ENCODE peak calls at places on chromosomes 6 and 20, in four cellular contexts. Y is H1, S is HepG2, A is GM12878. D is an unnamed sample.
A peak's percentile ranks its signal among the peaks of the same experiment; 100 is the strongest.

GRCh38 chr6:11432713-11433450 is 104.7 kb upstream of the TMEM170B start:
- DNase-seq in Y (no peak), S (no peak), A (no peak), D (no peak)

GRCh38 chr6:78398292-78398691 is 469.1 kb upstream of the IRAK1BP1 start:
- DNase-seq in Y (no peak), S (no peak), A (no peak), D (no peak)

GRCh38 chr6:156316613-156317012 is 460.6 kb upstream of the ARID1B start:
- DNase-seq in Y (no peak), S (no peak), A (no peak), D (no peak)

GRCh38 chr20:11870411-11870810 is 47.3 kb upstream of the BTBD3 start:
- DNase-seq in Y (no peak), S (no peak), A (no peak), D (no peak)

GRCh38 chr6:165571068-165571682 is 91.9 kb downstream of the PDE10A start:
- DNase-seq in Y (no peak), S (no peak), A (no peak), D (no peak)

GRCh38 chr20:56360133-56360898 is 1.5 kb downstream of the FAM210B start:
- DNase-seq in Y (no peak), S (peak; percentile 78), A (no peak), D (no peak)

GRCh38 chr20:60262967-60263603 is 304.9 kb downstream of the CDH26 start:
- DNase-seq in Y (peak; percentile 88), S (peak; percentile 29), A (no peak), D (peak; percentile 39)

GRCh38 chr6:169215201-169215661 is 38.4 kb downstream of the THBS2 start:
- DNase-seq in Y (no peak), S (no peak), A (no peak), D (no peak)

GRCh38 chr20:2756056-2756611 is 44.3 kb downstream of the CPXM1 start:
- DNase-seq in Y (peak; percentile 68), S (peak; percentile 64), A (no peak), D (no peak)

GRCh38 chr20:17683218-17684076 is 1.4 kb upstream of the RRBP1 start:
- DNase-seq in Y (no peak), S (peak; percentile 65), A (no peak), D (no peak)

GRCh38 chr6:46638650-46639049 is 14.0 kb downstream of the CYP39A1 start:
- DNase-seq in Y (no peak), S (no peak), A (no peak), D (no peak)

GRCh38 chr6:137224890-137225198 is 5.7 kb upstream of the IFNGR1 start:
- DNase-seq in Y (peak; percentile 6), S (no peak), A (peak; percentile 70), D (no peak)

GRCh38 chr6:53325785-53326184 is 23.0 kb downstream of the ELOVL5 start:
- DNase-seq in Y (no peak), S (no peak), A (no peak), D (no peak)

GRCh38 chr6:134195985-134196384 is 121.9 kb downstream of the SGK1 start:
- DNase-seq in Y (no peak), S (no peak), A (no peak), D (no peak)

GRCh38 chr20:29874476-29875202 is 1382.8 kb upstream of the DEFB115 start:
- DNase-seq in Y (no peak), S (no peak), A (no peak), D (no peak)

GRCh38 chr6:125850361-125850760 is 59.6 kb downstream of the NCOA7 start:
- DNase-seq in Y (no peak), S (no peak), A (no peak), D (no peak)
- TF ChIP-seq SUZ12 in Y (no peak), S (no peak), A (no peak), D (no peak)

GRCh38 chr6:5493806-5494205 is 232.5 kb downstream of the FARS2 start:
- DNase-seq in Y (no peak), S (no peak), A (no peak), D (no peak)

GRCh38 chr6:5499644-5500306 is 238.5 kb downstream of the FARS2 start:
- DNase-seq in Y (no peak), S (no peak), A (no peak), D (no peak)

GRCh38 chr6:5498579-5498899 is 237.2 kb downstream of the FARS2 start:
- DNase-seq in Y (no peak), S (no peak), A (no peak), D (no peak)

GRCh38 chr6:5501837-5502236 is 240.5 kb downstream of the FARS2 start:
- DNase-seq in Y (no peak), S (no peak), A (no peak), D (no peak)

DNA sequence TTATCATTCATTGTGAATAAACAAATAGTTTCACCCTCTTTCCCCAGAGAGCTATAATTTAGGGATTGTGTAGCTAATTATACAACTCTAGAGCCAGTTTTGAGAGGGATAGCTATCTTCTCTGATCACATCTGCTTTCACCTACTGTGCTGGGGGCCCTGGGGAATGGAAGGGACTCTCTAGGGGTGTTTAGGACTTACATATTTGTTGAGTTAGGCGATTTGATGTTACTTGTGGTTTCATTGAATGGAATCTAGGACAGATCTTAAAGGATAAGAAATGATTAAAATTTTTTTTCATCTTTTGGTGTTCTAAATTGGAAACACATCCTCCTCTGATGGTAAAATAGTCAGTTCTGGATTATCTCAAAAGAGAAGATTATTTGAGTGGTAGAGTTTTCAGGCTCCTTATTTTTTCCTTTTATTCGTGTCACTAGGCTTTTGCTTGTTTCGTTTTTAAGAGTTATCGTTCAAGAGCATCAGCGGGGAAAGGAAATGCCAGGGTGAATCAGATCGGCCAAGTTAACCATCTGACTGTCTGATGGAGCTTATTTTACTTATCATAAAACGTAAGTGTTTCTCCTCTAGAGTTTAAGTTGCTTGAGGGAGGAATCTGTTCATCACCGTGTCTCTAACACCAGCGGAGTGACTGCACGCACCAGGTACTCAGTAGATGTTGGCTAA is 236.7 kb downstream of the FARS2 start:
- DNase-seq in Y (no peak), S (no peak), A (no peak), D (no peak)
- TF ChIP-seq YY1 in Y (no peak), S (no peak), A (no peak), D (no peak)

GRCh38 chr6:151858294-151858693 is 50.8 kb downstream of the ESR1 start:
- DNase-seq in Y (no peak), S (no peak), A (no peak), D (no peak)
- TF ChIP-seq SUZ12 in Y (no peak), S (no peak), A (no peak), D (no peak)

DNA sequence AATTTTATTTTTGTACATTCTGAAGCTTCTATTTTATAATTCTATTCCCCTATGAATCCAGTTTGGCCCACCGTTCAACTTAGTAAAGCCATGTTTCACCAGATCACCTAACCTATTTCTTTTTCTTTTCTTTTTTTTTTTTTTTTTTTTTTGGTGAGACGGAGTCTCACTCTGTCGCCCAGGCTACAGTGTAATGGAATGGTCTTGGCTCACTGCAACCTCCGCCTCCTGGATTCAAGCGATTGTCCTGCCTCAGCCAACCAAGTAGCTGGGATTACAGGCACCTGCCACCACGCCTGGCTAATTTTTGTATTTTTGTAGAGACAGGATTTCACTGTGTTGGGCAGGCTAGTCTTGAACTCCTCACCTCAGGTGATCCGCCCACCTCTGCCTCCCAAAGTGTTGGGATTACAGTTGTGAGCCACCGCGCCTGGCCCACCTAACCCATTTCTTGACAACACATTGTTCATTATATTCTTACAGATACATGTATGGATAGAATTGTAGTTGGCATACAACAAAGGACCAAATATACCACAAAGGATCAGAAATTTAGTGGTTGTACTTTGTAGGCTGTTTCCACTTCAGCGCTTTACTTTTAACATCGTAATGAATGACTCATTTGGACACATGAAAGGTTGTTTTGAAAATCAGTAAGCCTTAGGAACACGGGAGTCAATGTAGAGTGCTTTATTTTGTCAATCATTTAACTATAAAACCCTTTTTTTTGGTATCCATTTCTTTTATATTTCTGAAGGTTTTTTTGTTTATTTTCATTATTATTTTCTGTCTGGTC is 63.2 kb downstream of the GJA1 start:
- DNase-seq in Y (no peak), S (no peak), A (no peak), D (no peak)
- TF ChIP-seq YY1 in Y (no peak), S (no peak), A (no peak), D (no peak)

GRCh38 chr20:9051508-9051907 is 17.4 kb upstream of the PLCB4 start:
- DNase-seq in Y (no peak), S (peak; percentile 43), A (no peak), D (no peak)
- TF ChIP-seq SUZ12 in Y (no peak), S (no peak), A (no peak), D (no peak)

D was measured in NT2/D1.